ENCODE peak calls at places on chromosomes 16 and 17, in eight cellular contexts. N is OCI-M1; P is activated T-helper 1 cell treated with anti-CD3 and anti-CD28 coated beads, Interleukin-2, amount 50 U/mL, for 16 hours; Z is iris pigment epithelial cell; A is retina; C is NCI-H2081; F is NCI-H1436; B is NCI-H1105 treated with DMSO at 0.1 percent for 48 hours. S is an unnamed sample.

GRCh38 chr16:83578146-83578545 is 229.6 kb upstream of the HSBP1 start:
- DNase-seq in N (no peak), B (no peak), Z (no peak), C (no peak), P (no peak), A (no peak), F (no peak), S (no peak)

GRCh38 chr16:78258651-78259050 is 159.2 kb downstream of the WWOX start:
- DNase-seq in F (no peak), P (no peak), C (no peak), A (no peak), N (no peak), Z (no peak), B (no peak), S (no peak)

GRCh38 chr17:82863646-82863940 is 23.8 kb upstream of the ZNF750 start:
- DNase-seq in C (no peak), F (no peak), P (no peak), Z (no peak), N (no peak), B (no peak), A (no peak), S (no peak)

GRCh38 chr17:81401727-81402529 is 6.7 kb downstream of the BAHCC1 start:
- DNase-seq in P (no peak), N (peak; percentile 34), F (peak; percentile 31), C (no peak), B (no peak), A (peak; percentile 90), Z (peak; percentile 71), S (no peak)

GRCh38 chr16:30085820-30086219 is 5.9 kb downstream of the TBX6 start:
- DNase-seq in F (no peak), B (no peak), C (no peak), N (no peak), A (no peak), Z (no peak), P (no peak), S (no peak)

GRCh38 chr16:74999683-75000480 is 1.1 kb downstream of the ZNRF1 start:
- DNase-seq in N (no peak), F (peak; percentile 47), A (peak; percentile 73), B (peak; percentile 60), C (peak; percentile 64), P (peak; percentile 36), Z (peak; percentile 25), S (peak; percentile 58)

GRCh38 chr17:75535119-75535537 is 9.6 kb downstream of the LLGL2 start:
- DNase-seq in Z (no peak), C (no peak), A (peak; percentile 33), B (no peak), F (no peak), N (no peak), P (no peak), S (no peak)

GRCh38 chr17:73770115-73770848 is 126.0 kb upstream of the SDK2 start:
- DNase-seq in P (no peak), C (peak; percentile 82), F (peak; percentile 85), A (no peak), N (peak; percentile 37), B (peak; percentile 59), Z (peak; percentile 62), S (peak; percentile 80)

GRCh38 chr16:69703638-69704037 is 22.7 kb downstream of the NQO1 start:
- DNase-seq in B (no peak), P (no peak), F (no peak), N (no peak), C (no peak), A (no peak), Z (peak; percentile 41), S (no peak)

GRCh38 chr16:90083139-90083538 is 6.0 kb upstream of the PRDM7 start:
- DNase-seq in Z (no peak), N (no peak), A (no peak), B (no peak), F (no peak), C (no peak), P (no peak), S (no peak)

GRCh38 chr17:77318491-77319210 is 177.9 kb downstream of the SEC14L1 start:
- DNase-seq in F (no peak), Z (peak; percentile 52), B (no peak), C (no peak), A (no peak), P (no peak), N (no peak), S (no peak)

GRCh38 chr17:21283482-21284318 is 811 bp upstream of the MAP2K3 start:
- DNase-seq in N (no peak), Z (peak; percentile 47), C (no peak), A (no peak), F (no peak), P (no peak), B (peak; percentile 45), S (no peak)

GRCh38 chr17:3645310-3645709 is 8.8 kb downstream of the CTNS start:
- DNase-seq in C (no peak), A (no peak), B (no peak), F (no peak), Z (no peak), N (no peak), P (no peak), S (no peak)

GRCh38 chr16:69017036-69017783 is 88.2 kb upstream of the HAS3 start:
- DNase-seq in Z (peak; percentile 75), N (peak; percentile 10), B (no peak), F (no peak), P (no peak), A (no peak), C (no peak), S (no peak)

GRCh38 chr16:82329504-82330192 is 159.6 kb upstream of the MPHOSPH6 start:
- DNase-seq in P (no peak), B (peak; percentile 61), C (peak; percentile 94), A (no peak), Z (no peak), N (no peak), F (peak; percentile 24), S (no peak)

GRCh38 chr17:19590912-19591551 is 57.4 kb downstream of the SLC47A1 start:
- DNase-seq in B (no peak), P (no peak), C (no peak), N (no peak), Z (no peak), A (no peak), F (no peak), S (no peak)

GRCh38 chr17:19317359-19318095 is 45.0 kb downstream of the B9D1 start:
- DNase-seq in B (no peak), N (no peak), Z (peak; percentile 84), C (no peak), P (no peak), A (peak; percentile 89), F (no peak), S (peak; percentile 88)

GRCh38 chr16:27738596-27738995 is 188.7 kb downstream of the KATNIP start:
- DNase-seq in C (no peak), F (no peak), Z (no peak), A (no peak), P (no peak), B (no peak), N (no peak), S (no peak)

GRCh38 chr17:77375917-77376651 is 235.3 kb downstream of the SEC14L1 start:
- DNase-seq in A (peak; percentile 53), B (no peak), F (no peak), N (no peak), Z (peak; percentile 87), C (no peak), P (peak; percentile 43), S (no peak)

GRCh38 chr17:19307521-19307920 is 55.0 kb downstream of the B9D1 start:
- DNase-seq in Z (no peak), C (no peak), P (no peak), A (no peak), B (no peak), N (no peak), F (no peak), S (no peak)

S was measured in occipital lobe.